ENCODE peak calls at places on chromosomes 7 and 10, in four cellular contexts. D, Y, Q and B are unnamed samples.

GRCh38 chr7:69108041-69108440 is 490.2 kb upstream of the AUTS2 start:
- DNase-seq in D (no peak), Y (no peak), Q (no peak), B (no peak)

GRCh38 chr10:12608761-12609160 is 259.4 kb downstream of the CAMK1D start:
- DNase-seq in D (no peak), Y (no peak), Q (no peak), B (no peak)

GRCh38 chr10:105148921-105149320 is 507.8 kb downstream of the SORCS3 start:
- DNase-seq in D (no peak), Y (no peak), Q (no peak), B (no peak)

GRCh38 chr7:86933295-86933845 is 126.1 kb downstream of the ELAPOR2 start:
- DNase-seq in D (no peak), Y (no peak), Q (no peak), B (no peak)

GRCh38 chr7:68785036-68785435 is 813.2 kb upstream of the AUTS2 start:
- DNase-seq in D (no peak), Y (no peak), Q (peak; percentile 25), B (no peak)

GRCh38 chr7:108598153-108598552 is 28.5 kb downstream of the DNAJB9 start:
- DNase-seq in D (no peak), Y (no peak), Q (no peak), B (no peak)

GRCh38 chr7:3888096-3888495 is 587.0 kb downstream of the SDK1 start:
- DNase-seq in D (no peak), Y (peak; percentile 21), Q (no peak), B (no peak)

GRCh38 chr7:25405736-25406135 is 177.4 kb upstream of the NPVF start:
- DNase-seq in D (no peak), Y (peak; percentile 57), Q (no peak), B (no peak)

GRCh38 chr10:92880912-92881311 is 32.6 kb downstream of the EXOC6 start:
- DNase-seq in D (no peak), Y (no peak), Q (no peak), B (no peak)

GRCh38 chr10:63464402-63465292 is 1.1 kb downstream of the JMJD1C start:
- DNase-seq in D (no peak), Y (no peak), Q (peak; percentile 19), B (no peak)

GRCh38 chr7:28332031-28332430 is 80.3 kb upstream of the CREB5 start:
- DNase-seq in D (no peak), Y (no peak), Q (no peak), B (no peak)

GRCh38 chr10:99993994-99994689 is 15.6 kb downstream of the DNMBP start:
- DNase-seq in D (peak; percentile 87), Y (peak; percentile 71), Q (no peak), B (no peak)

GRCh38 chr7:95715274-95715673 is 57.1 kb upstream of the DYNC1I1 start:
- DNase-seq in D (no peak), Y (no peak), Q (no peak), B (no peak)

GRCh38 chr7:20310963-20311742 is 19.5 kb upstream of the ITGB8 start:
- DNase-seq in D (no peak), Y (peak; percentile 30), Q (peak; percentile 52), B (no peak)

GRCh38 chr7:115094163-115094562 is 172.3 kb downstream of the MDFIC start:
- DNase-seq in D (no peak), Y (no peak), Q (no peak), B (no peak)

GRCh38 chr7:1749864-1750466 is 79.9 kb downstream of the ELFN1 start:
- DNase-seq in D (peak; percentile 26), Y (no peak), Q (no peak), B (no peak)

GRCh38 chr7:116417593-116418345 is 81.8 kb upstream of the CAV2 start:
- DNase-seq in D (no peak), Y (no peak), Q (peak; percentile 29), B (no peak)

GRCh38 chr7:87001214-87001613 is 58.2 kb downstream of the ELAPOR2 start:
- DNase-seq in D (peak; percentile 38), Y (no peak), Q (no peak), B (no peak)

GRCh38 chr10:71471957-71472365 is 75.2 kb downstream of the CDH23 start:
- DNase-seq in D (peak; percentile 35), Y (no peak), Q (no peak), B (no peak)

GRCh38 chr7:16669581-16669980 is 23.6 kb downstream of the BZW2 start:
- DNase-seq in D (no peak), Y (no peak), Q (no peak), B (no peak)

GRCh38 chr10:52666931-52667330 is 105.7 kb downstream of the MBL2 start:
- DNase-seq in D (no peak), Y (no peak), Q (no peak), B (no peak)

GRCh38 chr7:98833022-98833421 is 36.8 kb downstream of the TMEM130 start:
- DNase-seq in D (no peak), Y (no peak), Q (no peak), B (no peak)

GRCh38 chr10:69734797-69735468 is 66.8 kb upstream of the COL13A1 start:
- DNase-seq in D (peak; percentile 78), Y (no peak), Q (no peak), B (no peak)

GRCh38 chr7:135193615-135194081 is 17.7 kb downstream of the WDR91 start:
- DNase-seq in D (no peak), Y (no peak), Q (no peak), B (no peak)

GRCh38 chr7:100102950-100103840 is 1.8 kb downstream of the AP4M1 start:
- DNase-seq in D (no peak), Y (no peak), Q (no peak), B (no peak)

GRCh38 chr10:14604181-14605142 is 170.2 kb downstream of the FAM107B start:
- DNase-seq in D (peak; percentile 77), Y (peak; percentile 76), Q (peak; percentile 69), B (peak; percentile 65)

GRCh38 chr7:22597845-22598244 is 97.9 kb upstream of the STEAP1B start:
- DNase-seq in D (peak; percentile 66), Y (no peak), Q (no peak), B (no peak)
- H3K9me3 ChIP-seq in D (no peaks in the 10 kb centered on the region), Y (no peaks in the 10 kb centered on the region), Q (no peaks in the 10 kb centered on the region), B (no peaks in the 10 kb centered on the region)

GRCh38 chr7:132964886-132965285 is 117.0 kb downstream of the CHCHD3 start:
- DNase-seq in D (no peak), Y (no peak), Q (no peak), B (no peak)

GRCh38 chr7:132966731-132967130 is 115.2 kb downstream of the CHCHD3 start:
- DNase-seq in D (no peak), Y (no peak), Q (no peak), B (no peak)

GRCh38 chr7:132970257-132970656 is 111.6 kb downstream of the CHCHD3 start:
- DNase-seq in D (no peak), Y (no peak), Q (no peak), B (no peak)

GRCh38 chr7:132969520-132969919 is 112.4 kb downstream of the CHCHD3 start:
- DNase-seq in D (no peak), Y (no peak), Q (no peak), B (no peak)

GRCh38 chr7:132965951-132966350 is 115.9 kb downstream of the CHCHD3 start:
- DNase-seq in D (no peak), Y (no peak), Q (no peak), B (no peak)
- H3K9me3 ChIP-seq in D (no peaks in the 10 kb centered on the region), Y (no peaks in the 10 kb centered on the region), Q (no peaks in the 10 kb centered on the region), B (no peaks in the 10 kb centered on the region)

GRCh38 chr10:131178521-131178920 is 133.0 kb downstream of the TCERG1L start:
- DNase-seq in D (no peak), Y (no peak), Q (no peak), B (no peak)
- H3K9me3 ChIP-seq in D (no peaks in the 10 kb centered on the region), Y (no peaks in the 10 kb centered on the region), Q (peaks cover 5% of the 10 kb centered on the region), B (no peaks in the 10 kb centered on the region)

DNA sequence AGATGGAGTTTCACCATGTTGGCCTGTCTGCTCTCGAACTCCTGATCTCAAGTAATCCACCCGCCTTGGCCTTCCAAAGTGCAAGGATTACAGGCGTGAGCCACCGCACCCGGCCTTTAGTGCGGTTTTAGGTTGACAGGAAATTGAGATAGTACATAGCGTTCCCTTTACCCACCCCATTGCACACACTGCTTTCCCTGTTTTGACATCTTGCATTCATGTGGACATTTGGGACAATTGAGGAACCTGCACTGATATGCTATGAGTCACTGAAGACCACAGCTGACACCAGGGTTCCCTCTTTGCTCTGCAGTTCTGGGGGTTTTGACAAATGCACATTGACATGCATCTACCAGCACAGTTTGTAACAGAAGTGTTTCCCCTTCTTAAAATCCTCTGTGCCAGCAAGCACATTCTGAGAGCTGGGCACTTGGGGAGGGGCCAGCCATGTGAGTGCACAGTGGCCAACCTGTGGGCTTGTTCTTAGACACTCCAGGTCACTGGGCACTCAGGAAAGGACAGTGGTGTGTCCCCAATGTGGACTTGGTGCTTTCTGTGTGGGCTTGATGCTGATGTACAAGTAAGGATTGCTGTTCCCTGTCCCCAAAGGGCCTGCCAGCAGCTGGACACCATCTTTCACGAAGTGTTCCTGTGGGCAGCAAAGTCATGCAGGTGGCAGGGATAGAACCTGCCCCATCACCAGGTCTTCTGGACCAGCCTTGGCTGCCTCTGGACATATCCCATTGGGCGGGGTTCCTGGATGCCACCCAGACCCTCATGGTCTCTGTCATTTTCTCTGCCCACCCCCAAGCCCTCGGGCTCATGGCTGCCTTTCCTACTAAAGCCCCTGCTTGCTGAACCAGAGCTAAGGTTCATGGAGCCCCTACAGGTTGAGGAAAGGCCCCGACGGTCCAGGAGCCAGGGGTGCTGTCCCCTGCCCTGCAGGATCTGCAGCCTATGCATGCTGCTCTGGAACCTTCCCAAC is 579.8 kb downstream of the GLRX3 start:
- DNase-seq in D (no peak), Y (no peak), Q (no peak), B (no peak)
- H3K9me3 ChIP-seq in D (no peaks in the 10 kb centered on the region), Y (no peaks in the 10 kb centered on the region), Q (no peaks in the 10 kb centered on the region), B (peaks cover 2% of the 10 kb centered on the region)

GRCh38 chr7:57199252-57199651 is 67.0 kb upstream of the ZNF479 start:
- DNase-seq in D (no peak), Y (no peak), Q (no peak), B (no peak)

GRCh38 chr7:57202274-57202673 is 70.0 kb upstream of the ZNF479 start:
- DNase-seq in D (no peak), Y (no peak), Q (no peak), B (no peak)

GRCh38 chr7:57201895-57202210 is 69.6 kb upstream of the ZNF479 start:
- DNase-seq in D (no peak), Y (no peak), Q (no peak), B (no peak)

GRCh38 chr7:57203161-57203791 is 71.0 kb upstream of the ZNF479 start:
- DNase-seq in D (no peak), Y (no peak), Q (no peak), B (no peak)

DNA sequence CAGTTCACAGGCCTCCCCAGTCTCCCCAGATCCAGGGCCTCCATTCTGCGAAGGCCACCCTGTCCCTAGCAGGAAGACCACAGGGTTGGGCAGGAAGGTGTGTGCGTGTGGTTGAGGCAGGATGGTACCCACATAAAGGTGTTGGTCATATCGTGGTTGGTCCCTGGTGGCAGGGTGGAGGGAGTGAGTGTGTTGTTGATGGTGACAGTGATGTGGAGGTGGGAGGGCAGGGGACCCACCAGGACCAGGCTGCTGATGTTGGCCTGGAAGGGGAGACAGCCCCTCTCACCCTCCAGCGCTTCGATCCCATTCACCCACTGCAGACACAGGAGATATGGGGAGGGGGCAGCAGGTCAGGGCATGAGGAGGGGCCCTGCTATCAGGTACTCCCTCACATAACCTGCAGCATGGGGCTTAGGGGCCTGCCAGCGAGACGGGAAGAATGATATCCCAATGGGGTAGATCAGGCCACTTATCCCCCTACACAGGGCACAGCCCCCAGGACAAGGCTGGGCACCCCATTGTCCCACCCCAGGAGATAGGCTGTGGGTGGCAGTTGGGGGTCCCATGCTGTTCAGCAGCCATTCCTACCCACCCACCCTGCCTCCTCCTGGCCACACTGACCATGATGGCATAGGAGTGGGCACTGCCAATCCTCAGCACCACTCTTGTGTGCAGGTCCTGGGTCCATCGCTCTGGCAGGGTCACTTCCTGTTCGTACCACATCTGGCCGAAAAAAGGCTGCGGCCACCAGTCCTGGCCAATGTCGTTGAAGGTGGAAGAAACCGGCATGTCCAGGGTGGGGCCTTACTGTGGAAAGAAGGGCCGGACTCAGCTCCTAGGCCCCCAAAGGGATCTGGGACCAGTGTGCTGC is 69.0 kb upstream of the ZNF479 start:
- DNase-seq in D (no peak), Y (no peak), Q (no peak), B (no peak)
- H3K9me3 ChIP-seq in D (no peaks in the 10 kb centered on the region), Y (no peaks in the 10 kb centered on the region), Q (peaks cover 6% of the 10 kb centered on the region), B (no peaks in the 10 kb centered on the region)

GRCh38 chr10:130396044-130396443 is 259.9 kb downstream of the GLRX3 start:
- DNase-seq in D (no peak), Y (no peak), Q (no peak), B (no peak)
- H3K9me3 ChIP-seq in D (no peaks in the 10 kb centered on the region), Y (no peaks in the 10 kb centered on the region), Q (no peaks in the 10 kb centered on the region), B (no peaks in the 10 kb centered on the region)